ENCODE peak calls at places on chromosomes 5 and 9, in five cellular contexts. One of them, this sample, is unnamed.

GRCh38 chr9:120913673-120914266 is 12.8 kb downstream of the TRAF1 start:
- DNase-seq in CD8-positive, alpha-beta T cell: no peak
- DNase-seq in OCI-LY7: no peak
- DNase-seq in fibroblast of lung: no peak
- DNase-seq in AG04450: no peak
- DNase-seq in this sample: no peak

GRCh38 chr5:141902416-141902815 is 21.3 kb upstream of the DELE1 start:
- DNase-seq in CD8-positive, alpha-beta T cell: no peak
- DNase-seq in OCI-LY7: no peak
- DNase-seq in fibroblast of lung: no peak
- DNase-seq in AG04450: no peak
- DNase-seq in this sample: no peak

GRCh38 chr9:72575673-72576072 is 54.3 kb downstream of the TMC1 start:
- DNase-seq in CD8-positive, alpha-beta T cell: no peak
- DNase-seq in OCI-LY7: no peak
- DNase-seq in fibroblast of lung: no peak
- DNase-seq in AG04450: no peak
- DNase-seq in this sample: no peak

GRCh38 chr9:104864675-104865104 is 63.3 kb downstream of the ABCA1 start:
- DNase-seq in CD8-positive, alpha-beta T cell: no peak
- DNase-seq in OCI-LY7: no peak
- DNase-seq in fibroblast of lung: peak; percentile 80
- DNase-seq in AG04450: peak; percentile 88
- DNase-seq in this sample: no peak

GRCh38 chr9:130423272-130423671 is 21.5 kb upstream of the ASS1 start:
- DNase-seq in CD8-positive, alpha-beta T cell: no peak
- DNase-seq in OCI-LY7: no peak
- DNase-seq in fibroblast of lung: no peak
- DNase-seq in AG04450: no peak
- DNase-seq in this sample: no peak

GRCh38 chr5:122183098-122183794 is 53.9 kb downstream of the ZNF474 start:
- DNase-seq in CD8-positive, alpha-beta T cell: no peak
- DNase-seq in OCI-LY7: no peak
- DNase-seq in fibroblast of lung: peak; percentile 91
- DNase-seq in AG04450: no peak
- DNase-seq in this sample: peak; percentile 89

GRCh38 chr5:173123416-173123815 is 20.9 kb upstream of the BNIP1 start:
- DNase-seq in CD8-positive, alpha-beta T cell: no peak
- DNase-seq in OCI-LY7: no peak
- DNase-seq in fibroblast of lung: peak; percentile 14
- DNase-seq in AG04450: peak; percentile 18
- DNase-seq in this sample: no peak

GRCh38 chr5:139298242-139298641 is 4.7 kb downstream of the MATR3 start:
- DNase-seq in CD8-positive, alpha-beta T cell: no peak
- DNase-seq in OCI-LY7: no peak
- DNase-seq in fibroblast of lung: no peak
- DNase-seq in AG04450: no peak
- DNase-seq in this sample: no peak

GRCh38 chr9:7360513-7360912 is 439.1 kb downstream of the DMAC1 start:
- DNase-seq in CD8-positive, alpha-beta T cell: no peak
- DNase-seq in OCI-LY7: no peak
- DNase-seq in fibroblast of lung: no peak
- DNase-seq in AG04450: no peak
- DNase-seq in this sample: no peak

GRCh38 chr5:72280655-72281069 is 39.4 kb downstream of the MRPS27 start:
- DNase-seq in CD8-positive, alpha-beta T cell: no peak
- DNase-seq in OCI-LY7: no peak
- DNase-seq in fibroblast of lung: peak; percentile 58
- DNase-seq in AG04450: no peak
- DNase-seq in this sample: peak; percentile 16

GRCh38 chr5:94376672-94377345 is 241.6 kb downstream of the KIAA0825 start:
- DNase-seq in CD8-positive, alpha-beta T cell: no peak
- DNase-seq in OCI-LY7: no peak
- DNase-seq in fibroblast of lung: peak; percentile 2
- DNase-seq in AG04450: no peak
- DNase-seq in this sample: peak; percentile 3

GRCh38 chr5:121199238-121199999 is 652.3 kb upstream of the FTMT start:
- DNase-seq in CD8-positive, alpha-beta T cell: no peak
- DNase-seq in OCI-LY7: no peak
- DNase-seq in fibroblast of lung: peak; percentile 58
- DNase-seq in AG04450: peak; percentile 66
- DNase-seq in this sample: no peak

GRCh38 chr5:98341038-98341710 is 432.3 kb upstream of the RGMB start:
- DNase-seq in CD8-positive, alpha-beta T cell: no peak
- DNase-seq in OCI-LY7: no peak
- DNase-seq in fibroblast of lung: peak; percentile 97
- DNase-seq in AG04450: peak; percentile 94
- DNase-seq in this sample: no peak

GRCh38 chr9:113221003-113221799 is at the start of the genes FKBP15 and SLC31A1:
- DNase-seq in CD8-positive, alpha-beta T cell: peak; percentile 91
- DNase-seq in OCI-LY7: peak; percentile 98
- DNase-seq in fibroblast of lung: peak; percentile 98
- DNase-seq in AG04450: peak; percentile 97
- DNase-seq in this sample: peak; percentile 99

GRCh38 chr5:179267671-179268071 is 77.6 kb downstream of the ADAMTS2 start:
- DNase-seq in CD8-positive, alpha-beta T cell: no peak
- DNase-seq in OCI-LY7: no peak
- DNase-seq in fibroblast of lung: no peak
- DNase-seq in AG04450: no peak
- DNase-seq in this sample: no peak

GRCh38 chr5:73150872-73151271 is 22.1 kb upstream of the TMEM174 start:
- DNase-seq in CD8-positive, alpha-beta T cell: no peak
- DNase-seq in OCI-LY7: no peak
- DNase-seq in fibroblast of lung: no peak
- DNase-seq in AG04450: no peak
- DNase-seq in this sample: peak; percentile 66

GRCh38 chr5:74673011-74673790 is 11.8 kb upstream of the HEXB start:
- DNase-seq in CD8-positive, alpha-beta T cell: no peak
- DNase-seq in OCI-LY7: peak; percentile 28
- DNase-seq in fibroblast of lung: peak; percentile 43
- DNase-seq in AG04450: no peak
- DNase-seq in this sample: no peak

GRCh38 chr9:22009563-22009867 is 410 bp upstream of the CDKN2B start:
- DNase-seq in CD8-positive, alpha-beta T cell: no peak
- DNase-seq in OCI-LY7: no peak
- DNase-seq in fibroblast of lung: no peak
- DNase-seq in AG04450: no peak
- DNase-seq in this sample: no peak

GRCh38 chr9:22002038-22002437 is 7.1 kb downstream of the CDKN2B start:
- DNase-seq in CD8-positive, alpha-beta T cell: no peak
- DNase-seq in OCI-LY7: no peak
- DNase-seq in fibroblast of lung: no peak
- DNase-seq in AG04450: no peak
- DNase-seq in this sample: no peak

GRCh38 chr9:22008662-22009562 is at the start of gene CDKN2B:
- DNase-seq in CD8-positive, alpha-beta T cell: peak; percentile 25
- DNase-seq in OCI-LY7: peak; percentile 90
- DNase-seq in fibroblast of lung: peak; percentile 94
- DNase-seq in AG04450: peak; percentile 92
- DNase-seq in this sample: peak; percentile 97

GRCh38 chr9:22005083-22005699 is 3.9 kb downstream of the CDKN2B start:
- DNase-seq in CD8-positive, alpha-beta T cell: no peak
- DNase-seq in OCI-LY7: peak; percentile 47
- DNase-seq in fibroblast of lung: peak; percentile 59
- DNase-seq in AG04450: no peak
- DNase-seq in this sample: no peak

GRCh38 chr9:22005700-22006605 is 3.2 kb downstream of the CDKN2B start:
- DNase-seq in CD8-positive, alpha-beta T cell: no peak
- DNase-seq in OCI-LY7: peak; percentile 28
- DNase-seq in fibroblast of lung: peak; percentile 62
- DNase-seq in AG04450: no peak
- DNase-seq in this sample: no peak
- H3K4me3 ChIP-seq in CD8-positive, alpha-beta T cell: no peak overlapping the region
- H3K4me3 ChIP-seq in OCI-LY7: peak overlapping the region; percentile 50
- H3K4me3 ChIP-seq in fibroblast of lung: peak overlapping the region; percentile 52
- H3K4me3 ChIP-seq in AG04450: peak overlapping the region; percentile 52
- H3K4me3 ChIP-seq in this sample: no peak overlapping the region

GRCh38 chr9:97284798-97285197 is 22.7 kb upstream of the CCDC180 start:
- DNase-seq in CD8-positive, alpha-beta T cell: no peak
- DNase-seq in OCI-LY7: no peak
- DNase-seq in fibroblast of lung: no peak
- DNase-seq in AG04450: no peak
- DNase-seq in this sample: no peak
- TF ChIP-seq CTCF in CD8-positive, alpha-beta T cell: no peak
- TF ChIP-seq CTCF in OCI-LY7: peak; percentile 66
- TF ChIP-seq CTCF in fibroblast of lung: no peak
- TF ChIP-seq CTCF in AG04450: peak; percentile 18
- TF ChIP-seq CTCF in this sample: no peak

DNA sequence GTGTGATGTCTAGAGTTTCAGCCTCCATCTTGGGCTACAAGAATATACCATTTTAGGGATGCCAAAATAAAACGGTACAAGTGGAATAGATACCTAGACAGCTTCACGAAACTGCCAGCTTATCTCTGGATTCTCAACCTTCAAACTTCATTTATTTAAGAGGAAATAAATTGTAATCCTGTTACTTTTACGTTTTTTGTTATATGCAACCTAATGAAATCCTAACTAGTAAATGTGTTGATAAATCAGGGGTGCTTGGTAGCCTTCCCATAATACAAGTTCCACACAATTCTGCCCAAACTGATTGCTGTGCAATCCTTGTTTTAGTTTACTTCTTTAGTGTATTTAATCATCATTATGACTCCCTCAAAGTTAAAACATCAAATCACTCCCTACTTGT is 75.5 kb downstream of the SSBP2 start:
- DNase-seq in CD8-positive, alpha-beta T cell: no peak
- DNase-seq in OCI-LY7: no peak
- DNase-seq in fibroblast of lung: no peak
- DNase-seq in AG04450: no peak
- DNase-seq in this sample: no peak
- H3K9me3 ChIP-seq in CD8-positive, alpha-beta T cell: no peaks in the 10 kb centered on the region
- H3K9me3 ChIP-seq in OCI-LY7: peaks cover 10% of the 10 kb centered on the region
- H3K9me3 ChIP-seq in fibroblast of lung: no peaks in the 10 kb centered on the region
- H3K9me3 ChIP-seq in AG04450: no peaks in the 10 kb centered on the region
- H3K9me3 ChIP-seq in this sample: no peaks in the 10 kb centered on the region

DNA sequence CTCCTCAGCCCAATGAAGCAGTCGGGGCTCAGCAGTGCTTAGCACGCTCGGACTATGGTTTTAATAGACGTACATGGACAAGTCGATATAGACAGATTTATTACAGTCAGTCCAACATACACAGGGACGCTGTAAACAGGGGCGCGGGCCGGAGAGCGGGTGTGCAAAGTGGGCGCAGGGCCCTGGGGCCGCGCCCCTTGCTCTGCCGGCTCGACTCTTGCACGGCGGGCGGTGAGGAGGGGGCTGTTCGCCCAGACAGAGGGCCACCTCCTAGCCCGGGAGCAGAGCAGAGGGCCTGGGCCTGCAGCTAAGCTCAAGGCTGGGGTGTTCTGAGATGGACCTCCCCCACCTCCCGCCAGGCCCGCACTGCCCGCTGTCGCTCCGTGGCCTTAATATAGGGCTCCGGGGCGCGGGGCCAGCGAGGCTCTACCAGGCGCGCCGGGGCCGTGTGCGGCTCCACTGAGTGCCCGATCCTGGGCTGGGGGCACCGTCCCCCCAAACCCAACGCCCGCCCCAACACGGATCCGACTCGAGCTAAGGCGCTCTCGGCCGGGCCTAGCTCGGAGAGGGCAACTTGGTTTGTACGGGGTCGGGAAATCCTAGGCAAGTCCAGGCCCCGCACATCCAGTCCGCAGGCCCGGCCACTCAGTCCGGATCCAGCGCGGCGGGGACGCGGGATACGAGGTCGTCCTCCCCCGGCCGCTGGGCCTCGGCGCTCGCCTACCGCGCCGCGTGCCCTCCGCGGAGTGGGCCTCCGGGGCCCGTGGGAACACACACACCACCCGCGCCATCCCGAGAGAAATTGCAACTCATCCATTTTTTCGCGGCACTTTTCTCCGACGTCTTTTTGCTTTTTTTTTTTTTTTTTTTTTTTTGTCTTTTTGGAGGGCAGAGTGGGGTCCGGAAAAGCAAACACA is 6.1 kb downstream of the PITX1 start:
- DNase-seq in CD8-positive, alpha-beta T cell: no peak
- DNase-seq in OCI-LY7: no peak
- DNase-seq in fibroblast of lung: no peak
- DNase-seq in AG04450: no peak
- DNase-seq in this sample: no peak
- H3K4me3 ChIP-seq in CD8-positive, alpha-beta T cell: no peak overlapping the region
- H3K4me3 ChIP-seq in OCI-LY7: no peak overlapping the region
- H3K4me3 ChIP-seq in fibroblast of lung: no peak overlapping the region
- H3K4me3 ChIP-seq in AG04450: peak overlapping the region; percentile 22
- H3K4me3 ChIP-seq in this sample: no peak overlapping the region

This sample was measured in mucosa of descending colon.